ENCODE peak calls at places on chromosomes 13 and 19, in ten cellular contexts. F is GM23338, S is fibroblast of the aortic adventitia, K is prostate gland, L is endothelial cell of umbilical vein, A is kidney epithelial cell, O is pancreas, G is mesothelial cell of epicardium, U is mucosa of descending colon, Y is nephron progenitor cell. R is an unnamed sample.

GRCh38 chr13:58953638-58954037 is 1210.1 kb downstream of the DIAPH3 start:
- DNase-seq in F (no peak), S (no peak), K (no peak), L (no peak), A (no peak), O (no peak), G (no peak), U (no peak), Y (no peak), R (no peak)

GRCh38 chr19:44748426-44749254 is at the start of gene BCL3:
- DNase-seq in F (peak; percentile 25), S (no peak), K (peak; percentile 76), L (peak; percentile 40), A (no peak), O (peak; percentile 81), G (peak; percentile 45), U (peak; percentile 91), Y (peak; percentile 52), R (peak; percentile 73)

GRCh38 chr19:39566064-39566463 is 26.1 kb upstream of the EID2 start:
- DNase-seq in F (peak; percentile 22), S (peak; percentile 3), K (no peak), L (no peak), A (no peak), O (no peak), G (no peak), U (no peak), Y (no peak), R (no peak)

GRCh38 chr19:46536391-46536790 is 40.7 kb upstream of the PNMA8B start:
- DNase-seq in F (no peak), S (no peak), K (no peak), L (no peak), A (no peak), O (no peak), G (no peak), U (no peak), Y (no peak), R (no peak)

GRCh38 chr19:13825489-13826475 is 30.5 kb downstream of the ZSWIM4 start:
- DNase-seq in F (peak; percentile 96), S (no peak), K (no peak), L (no peak), A (no peak), O (peak; percentile 16), G (no peak), U (peak; percentile 67), Y (peak; percentile 79), R (no peak)

GRCh38 chr19:48481846-48482639 is 12.9 kb downstream of the CYTH2 start:
- DNase-seq in F (peak; percentile 26), S (peak; percentile 50), K (no peak), L (no peak), A (no peak), O (no peak), G (no peak), U (no peak), Y (no peak), R (no peak)

GRCh38 chr13:21673592-21674270 is 2.9 kb downstream of the FGF9 start:
- DNase-seq in F (peak; percentile 83), S (peak; percentile 14), K (no peak), L (peak; percentile 23), A (no peak), O (peak; percentile 58), G (no peak), U (peak; percentile 77), Y (peak; percentile 71), R (peak; percentile 58)

GRCh38 chr19:54918499-54918898 is 12.6 kb downstream of the NCR1 start:
- DNase-seq in F (no peak), S (no peak), K (no peak), L (no peak), A (no peak), O (no peak), G (no peak), U (no peak), Y (no peak), R (no peak)

GRCh38 chr19:51219307-51219706 is 5.6 kb upstream of the CD33 start:
- DNase-seq in F (no peak), S (no peak), K (no peak), L (no peak), A (no peak), O (no peak), G (no peak), U (no peak), Y (no peak), R (no peak)

GRCh38 chr13:111359237-111359915 is 38.9 kb downstream of the TEX29 start:
- DNase-seq in F (peak; percentile 85), S (no peak), K (no peak), L (no peak), A (no peak), O (no peak), G (no peak), U (no peak), Y (no peak), R (no peak)
- TF ChIP-seq CTCF in F (peak; percentile 27), S (no peak), K (no peak), L (no peak), A (no peak), O (no peak), G (no peak), U (no peak), Y (no peak), R (no peak)

GRCh38 chr13:88979465-88980180 is 1308.5 kb downstream of the SLITRK5 start:
- DNase-seq in F (peak; percentile 24), S (no peak), K (peak; percentile 41), L (no peak), A (no peak), O (no peak), G (no peak), U (no peak), Y (no peak), R (no peak)
- TF ChIP-seq CTCF in F (no peak), S (no peak), K (no peak), L (no peak), A (no peak), O (no peak), G (no peak), U (no peak), Y (no peak), R (no peak)

GRCh38 chr13:102726430-102726829 is 31.6 kb upstream of the METTL21C start:
- DNase-seq in F (no peak), S (no peak), K (no peak), L (no peak), A (no peak), O (no peak), G (no peak), U (no peak), Y (no peak), R (no peak)
- TF ChIP-seq CTCF in F (no peak), S (no peak), K (no peak), L (no peak), A (no peak), O (no peak), G (no peak), U (no peak), Y (no peak), R (no peak)

DNA sequence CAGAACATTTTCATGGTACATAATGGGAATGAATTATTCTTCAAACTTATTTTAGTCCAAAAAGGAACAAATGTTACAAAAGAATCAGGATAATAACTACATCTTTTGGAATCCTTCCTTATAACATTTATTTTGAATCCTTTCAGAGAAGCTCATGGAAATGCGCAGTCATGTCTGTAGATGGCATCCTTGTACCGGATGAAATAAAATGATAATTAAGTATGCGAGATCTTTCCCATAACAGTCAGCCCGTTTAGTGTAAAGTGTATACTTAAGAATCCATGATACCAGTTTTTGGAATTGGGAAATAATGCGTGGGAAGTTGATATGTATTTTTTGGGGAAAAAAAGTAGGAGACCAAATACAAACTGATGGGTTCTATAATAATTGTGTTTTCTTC is 418.8 kb downstream of the GPC5 start:
- DNase-seq in F (no peak), S (peak; percentile 28), K (no peak), L (peak; percentile 19), A (no peak), O (no peak), G (no peak), U (no peak), Y (no peak), R (no peak)
- TF ChIP-seq CTCF in F (no peak), S (peak; percentile 23), K (no peak), L (peak; percentile 8), A (peak; percentile 35), O (no peak), G (no peak), U (no peak), Y (no peak), R (no peak)

R was measured in activated B cell treated with CpG ODN at 0.5 μM for 24 hours.